ENCODE peak calls at places on chromosomes 4 and X, in seven cellular contexts. One of them, this sample, is unnamed.

GRCh38 chr4:111630705-111631104 is 514.5 kb upstream of the FAM241A start:
- DNase-seq in epithelial cell of prostate: no peak
- DNase-seq in naive B cell: no peak
- DNase-seq in H9: no peak
- DNase-seq in stimulated activated CD8-positive, alpha-beta memory T cell treated with anti-CD3 and anti-CD28 coated beads, Interleukin-7, amount 100 ng/mL, for 48 hours: no peak
- DNase-seq in activated CD8-positive, alpha-beta memory T cell treated with anti-CD3 and anti-CD28 coated beads for 48 hours: no peak
- DNase-seq in anterior cingulate cortex: no peak
- DNase-seq in this sample: no peak

GRCh38 chr4:38162240-38162784 is 202.1 kb downstream of the PTTG2 start:
- DNase-seq in epithelial cell of prostate: no peak
- DNase-seq in naive B cell: no peak
- DNase-seq in H9: no peak
- DNase-seq in stimulated activated CD8-positive, alpha-beta memory T cell treated with anti-CD3 and anti-CD28 coated beads, Interleukin-7, amount 100 ng/mL, for 48 hours: no peak
- DNase-seq in activated CD8-positive, alpha-beta memory T cell treated with anti-CD3 and anti-CD28 coated beads for 48 hours: no peak
- DNase-seq in anterior cingulate cortex: no peak
- DNase-seq in this sample: peak; percentile 57

GRCh38 chr4:4559596-4559995 is 17.7 kb upstream of the STX18 start:
- DNase-seq in epithelial cell of prostate: peak; percentile 66
- DNase-seq in naive B cell: no peak
- DNase-seq in H9: no peak
- DNase-seq in stimulated activated CD8-positive, alpha-beta memory T cell treated with anti-CD3 and anti-CD28 coated beads, Interleukin-7, amount 100 ng/mL, for 48 hours: no peak
- DNase-seq in activated CD8-positive, alpha-beta memory T cell treated with anti-CD3 and anti-CD28 coated beads for 48 hours: no peak
- DNase-seq in anterior cingulate cortex: no peak
- DNase-seq in this sample: no peak

GRCh38 chr4:140944539-140944938 is 188.4 kb upstream of the TBC1D9 start:
- DNase-seq in epithelial cell of prostate: no peak
- DNase-seq in naive B cell: no peak
- DNase-seq in H9: no peak
- DNase-seq in stimulated activated CD8-positive, alpha-beta memory T cell treated with anti-CD3 and anti-CD28 coated beads, Interleukin-7, amount 100 ng/mL, for 48 hours: no peak
- DNase-seq in activated CD8-positive, alpha-beta memory T cell treated with anti-CD3 and anti-CD28 coated beads for 48 hours: no peak
- DNase-seq in anterior cingulate cortex: no peak
- DNase-seq in this sample: no peak

GRCh38 chrX:46965125-46965758 is 53.0 kb downstream of the JADE3 start:
- DNase-seq in epithelial cell of prostate: no peak
- DNase-seq in naive B cell: no peak
- DNase-seq in H9: no peak
- DNase-seq in stimulated activated CD8-positive, alpha-beta memory T cell treated with anti-CD3 and anti-CD28 coated beads, Interleukin-7, amount 100 ng/mL, for 48 hours: no peak
- DNase-seq in activated CD8-positive, alpha-beta memory T cell treated with anti-CD3 and anti-CD28 coated beads for 48 hours: no peak
- DNase-seq in anterior cingulate cortex: no peak
- DNase-seq in this sample: no peak

GRCh38 chr4:186621959-186622553 is 66.7 kb upstream of the MTNR1A start:
- DNase-seq in epithelial cell of prostate: no peak
- DNase-seq in naive B cell: no peak
- DNase-seq in H9: no peak
- DNase-seq in stimulated activated CD8-positive, alpha-beta memory T cell treated with anti-CD3 and anti-CD28 coated beads, Interleukin-7, amount 100 ng/mL, for 48 hours: no peak
- DNase-seq in activated CD8-positive, alpha-beta memory T cell treated with anti-CD3 and anti-CD28 coated beads for 48 hours: no peak
- DNase-seq in anterior cingulate cortex: no peak
- DNase-seq in this sample: no peak

GRCh38 chr4:143025111-143025704 is 159.5 kb upstream of the USP38 start:
- DNase-seq in epithelial cell of prostate: no peak
- DNase-seq in naive B cell: no peak
- DNase-seq in H9: peak; percentile 53
- DNase-seq in stimulated activated CD8-positive, alpha-beta memory T cell treated with anti-CD3 and anti-CD28 coated beads, Interleukin-7, amount 100 ng/mL, for 48 hours: no peak
- DNase-seq in activated CD8-positive, alpha-beta memory T cell treated with anti-CD3 and anti-CD28 coated beads for 48 hours: no peak
- DNase-seq in anterior cingulate cortex: no peak
- DNase-seq in this sample: no peak

GRCh38 chrX:22135171-22135711 is 103.1 kb downstream of the PHEX start:
- DNase-seq in epithelial cell of prostate: no peak
- DNase-seq in naive B cell: no peak
- DNase-seq in H9: no peak
- DNase-seq in stimulated activated CD8-positive, alpha-beta memory T cell treated with anti-CD3 and anti-CD28 coated beads, Interleukin-7, amount 100 ng/mL, for 48 hours: no peak
- DNase-seq in activated CD8-positive, alpha-beta memory T cell treated with anti-CD3 and anti-CD28 coated beads for 48 hours: no peak
- DNase-seq in anterior cingulate cortex: peak; percentile 1
- DNase-seq in this sample: no peak

GRCh38 chr4:147479817-147480216 is 1.1 kb upstream of the EDNRA start:
- DNase-seq in epithelial cell of prostate: peak; percentile 49
- DNase-seq in naive B cell: no peak
- DNase-seq in H9: no peak
- DNase-seq in stimulated activated CD8-positive, alpha-beta memory T cell treated with anti-CD3 and anti-CD28 coated beads, Interleukin-7, amount 100 ng/mL, for 48 hours: no peak
- DNase-seq in activated CD8-positive, alpha-beta memory T cell treated with anti-CD3 and anti-CD28 coated beads for 48 hours: no peak
- DNase-seq in anterior cingulate cortex: no peak
- DNase-seq in this sample: no peak

GRCh38 chr4:151417164-151417571 is 8.2 kb downstream of the FHIP1A start:
- DNase-seq in epithelial cell of prostate: peak; percentile 96
- DNase-seq in naive B cell: no peak
- DNase-seq in H9: no peak
- DNase-seq in stimulated activated CD8-positive, alpha-beta memory T cell treated with anti-CD3 and anti-CD28 coated beads, Interleukin-7, amount 100 ng/mL, for 48 hours: no peak
- DNase-seq in activated CD8-positive, alpha-beta memory T cell treated with anti-CD3 and anti-CD28 coated beads for 48 hours: no peak
- DNase-seq in anterior cingulate cortex: no peak
- DNase-seq in this sample: no peak

GRCh38 chrX:73206366-73206765 is 8.3 kb downstream of the NAP1L2 start:
- DNase-seq in epithelial cell of prostate: no peak
- DNase-seq in naive B cell: no peak
- DNase-seq in H9: no peak
- DNase-seq in stimulated activated CD8-positive, alpha-beta memory T cell treated with anti-CD3 and anti-CD28 coated beads, Interleukin-7, amount 100 ng/mL, for 48 hours: no peak
- DNase-seq in activated CD8-positive, alpha-beta memory T cell treated with anti-CD3 and anti-CD28 coated beads for 48 hours: no peak
- DNase-seq in anterior cingulate cortex: no peak
- DNase-seq in this sample: no peak

GRCh38 chr4:69095301-69095731 is 958 bp upstream of the UGT2B7 start:
- DNase-seq in epithelial cell of prostate: peak; percentile 74
- DNase-seq in naive B cell: no peak
- DNase-seq in H9: no peak
- DNase-seq in stimulated activated CD8-positive, alpha-beta memory T cell treated with anti-CD3 and anti-CD28 coated beads, Interleukin-7, amount 100 ng/mL, for 48 hours: no peak
- DNase-seq in activated CD8-positive, alpha-beta memory T cell treated with anti-CD3 and anti-CD28 coated beads for 48 hours: no peak
- DNase-seq in anterior cingulate cortex: no peak
- DNase-seq in this sample: no peak

GRCh38 chr4:75653845-75654503 is 19.2 kb downstream of the G3BP2 start:
- DNase-seq in epithelial cell of prostate: no peak
- DNase-seq in naive B cell: no peak
- DNase-seq in H9: no peak
- DNase-seq in stimulated activated CD8-positive, alpha-beta memory T cell treated with anti-CD3 and anti-CD28 coated beads, Interleukin-7, amount 100 ng/mL, for 48 hours: no peak
- DNase-seq in activated CD8-positive, alpha-beta memory T cell treated with anti-CD3 and anti-CD28 coated beads for 48 hours: no peak
- DNase-seq in anterior cingulate cortex: no peak
- DNase-seq in this sample: no peak

GRCh38 chrX:140710710-140711109 is 1.2 kb downstream of the LINC00632 start:
- DNase-seq in epithelial cell of prostate: no peak
- DNase-seq in naive B cell: no peak
- DNase-seq in H9: no peak
- DNase-seq in stimulated activated CD8-positive, alpha-beta memory T cell treated with anti-CD3 and anti-CD28 coated beads, Interleukin-7, amount 100 ng/mL, for 48 hours: no peak
- DNase-seq in activated CD8-positive, alpha-beta memory T cell treated with anti-CD3 and anti-CD28 coated beads for 48 hours: no peak
- DNase-seq in anterior cingulate cortex: peak; percentile 11
- DNase-seq in this sample: no peak

GRCh38 chrX:148049441-148049840 is 68.3 kb downstream of the FMR1NB start:
- DNase-seq in epithelial cell of prostate: no peak
- DNase-seq in naive B cell: peak; percentile 21
- DNase-seq in H9: no peak
- DNase-seq in stimulated activated CD8-positive, alpha-beta memory T cell treated with anti-CD3 and anti-CD28 coated beads, Interleukin-7, amount 100 ng/mL, for 48 hours: no peak
- DNase-seq in activated CD8-positive, alpha-beta memory T cell treated with anti-CD3 and anti-CD28 coated beads for 48 hours: no peak
- DNase-seq in anterior cingulate cortex: no peak
- DNase-seq in this sample: no peak

GRCh38 chr4:185729300-185729912 is 82.6 kb downstream of the SORBS2 start:
- DNase-seq in epithelial cell of prostate: no peak
- DNase-seq in naive B cell: no peak
- DNase-seq in H9: no peak
- DNase-seq in stimulated activated CD8-positive, alpha-beta memory T cell treated with anti-CD3 and anti-CD28 coated beads, Interleukin-7, amount 100 ng/mL, for 48 hours: no peak
- DNase-seq in activated CD8-positive, alpha-beta memory T cell treated with anti-CD3 and anti-CD28 coated beads for 48 hours: no peak
- DNase-seq in anterior cingulate cortex: no peak
- DNase-seq in this sample: no peak

GRCh38 chr4:119302073-119302832 is 19.7 kb downstream of the FABP2 start:
- DNase-seq in epithelial cell of prostate: no peak
- DNase-seq in naive B cell: no peak
- DNase-seq in H9: no peak
- DNase-seq in stimulated activated CD8-positive, alpha-beta memory T cell treated with anti-CD3 and anti-CD28 coated beads, Interleukin-7, amount 100 ng/mL, for 48 hours: no peak
- DNase-seq in activated CD8-positive, alpha-beta memory T cell treated with anti-CD3 and anti-CD28 coated beads for 48 hours: no peak
- DNase-seq in anterior cingulate cortex: no peak
- DNase-seq in this sample: no peak

This sample was measured in activated effector memory CD4-positive, alpha-beta T cell treated with anti-CD3 and anti-CD28 coated beads, Interleukin-2, amount 50 U/mL, for 16 hours.